ENCODE peak calls at places on chromosomes 7 and 10, in six cellular contexts. A is SK-N-DZ; E is CD8-positive, alpha-beta memory T cell; C is BE2C; Q is kidney glomerular epithelial cell; D is activated T-helper 1 cell treated with anti-CD3 and anti-CD28 coated beads, Interleukin-2, amount 50 U/mL, for 16 hours. L is an unnamed sample.

GRCh38 chr10:70308121-70309060 is 24.6 kb upstream of the NPFFR1 start:
- DNase-seq in Q (no peak), E (no peak), D (no peak), C (no peak), A (no peak), L (no peak)

GRCh38 chr7:90613088-90613498 is 17.0 kb downstream of the CDK14 start:
- DNase-seq in D (no peak), Q (no peak), E (no peak), A (no peak), C (no peak), L (no peak)

GRCh38 chr10:74419491-74420466 is 268.8 kb downstream of the ADK start:
- DNase-seq in Q (peak), D (no peak), E (no peak), C (peak), A (peak), L (no peak)

GRCh38 chr7:43501881-43502280 is 81.0 kb upstream of the STK17A start:
- DNase-seq in E (no peak), C (no peak), D (no peak), Q (peak), A (no peak), L (no peak)

GRCh38 chr10:104546756-104547155 is 94.3 kb upstream of the SORCS3 start:
- DNase-seq in C (no peak), E (no peak), Q (no peak), D (no peak), A (no peak), L (no peak)

GRCh38 chr7:1558841-1559625 is 3.0 kb upstream of the TMEM184A start:
- DNase-seq in A (no peak), C (peak), D (no peak), E (peak), Q (no peak), L (no peak)

GRCh38 chr10:15180736-15181135 is 12.2 kb upstream of the NMT2 start:
- DNase-seq in C (no peak), A (no peak), E (no peak), Q (no peak), D (no peak), L (no peak)

GRCh38 chr10:73218466-73219191 is 28.4 kb downstream of the DNAJC9 start:
- DNase-seq in D (no peak), A (no peak), Q (no peak), E (no peak), C (no peak), L (no peak)

GRCh38 chr7:3987426-3987927 is 686.4 kb downstream of the SDK1 start:
- DNase-seq in C (no peak), A (no peak), E (no peak), Q (no peak), D (no peak), L (no peak)

GRCh38 chr7:40482794-40483374 is 348.1 kb downstream of the SUGCT start:
- DNase-seq in C (no peak), A (no peak), Q (no peak), E (no peak), D (no peak), L (no peak)

GRCh38 chr7:158779061-158779992 is 50.0 kb downstream of the ESYT2 start:
- DNase-seq in E (no peak), A (no peak), C (no peak), Q (no peak), D (no peak), L (no peak)

GRCh38 chr7:140672382-140673062 is at the start of gene ADCK2:
- DNase-seq in Q (no peak), D (peak), C (peak), A (peak), E (peak), L (peak)

GRCh38 chr7:73810991-73811360 is 19.8 kb upstream of the CLDN4 start:
- DNase-seq in Q (no peak), E (no peak), C (no peak), A (no peak), D (no peak), L (no peak)

GRCh38 chr10:111122127-111122526 is 45.3 kb downstream of the ADRA2A start:
- DNase-seq in E (no peak), A (no peak), Q (no peak), D (no peak), C (no peak), L (peak)

GRCh38 chr10:3455385-3456334 is 283.1 kb upstream of the PITRM1 start:
- DNase-seq in Q (no peak), C (no peak), E (no peak), A (no peak), D (no peak), L (peak)

GRCh38 chr7:132298782-132299181 is 277.5 kb downstream of the PLXNA4 start:
- DNase-seq in E (no peak), D (no peak), Q (peak), A (no peak), C (no peak), L (no peak)

GRCh38 chr10:122147731-122148130 is 123.4 kb upstream of the BTBD16 start:
- DNase-seq in A (no peak), C (no peak), D (no peak), Q (peak), E (no peak), L (no peak)

GRCh38 chr10:61961278-61961677 is 59.8 kb downstream of the ARID5B start:
- DNase-seq in Q (no peak), E (peak), D (no peak), A (no peak), C (no peak), L (no peak)

GRCh38 chr10:31759124-31759798 is 169.4 kb downstream of the ARHGAP12 start:
- DNase-seq in D (no peak), C (peak), A (peak), Q (no peak), E (peak), L (peak)

GRCh38 chr7:80624763-80625162 is 13.7 kb upstream of the CD36 start:
- DNase-seq in E (no peak), Q (no peak), A (no peak), C (no peak), D (no peak), L (no peak)

GRCh38 chr7:69108041-69108440 is 490.2 kb upstream of the AUTS2 start:
- DNase-seq in E (no peak), D (no peak), Q (no peak), C (no peak), A (no peak), L (no peak)